ENCODE peak calls at places on chromosomes 4 and X, in eight cellular contexts. P, D, T, M, L, G, H and O are unnamed samples.

GRCh38 chr4:76377922-76378321 is 43.0 kb downstream of the CCDC158 start:
- DNase-seq in P (no peak), D (no peak), T (no peak), M (peak), L (peak), G (peak), H (peak), O (no peak)

GRCh38 chrX:130975947-130976346 is 72.9 kb upstream of the ENOX2 start:
- DNase-seq in P (peak), D (peak), T (peak), M (peak), L (peak), G (peak), H (peak), O (no peak)

GRCh38 chr4:83267121-83267834 is 17.3 kb downstream of the COQ2 start:
- DNase-seq in P (no peak), D (no peak), T (no peak), M (peak), L (no peak), G (no peak), H (no peak), O (no peak)

GRCh38 chrX:149259241-149259640 is 245.9 kb downstream of the IDS start:
- DNase-seq in P (no peak), D (no peak), T (no peak), M (peak), L (no peak), G (no peak), H (peak), O (no peak)

GRCh38 chr4:2962099-2962455 is 1.1 kb downstream of the NOP14 start:
- DNase-seq in P (no peak), D (no peak), T (no peak), M (no peak), L (peak), G (no peak), H (peak), O (no peak)

GRCh38 chrX:71098302-71098701 is 2.7 kb downstream of the FOXO4 start:
- DNase-seq in P (peak), D (no peak), T (peak), M (peak), L (peak), G (peak), H (peak), O (no peak)

GRCh38 chr4:110877728-110878382 is 255.0 kb upstream of the PITX2 start:
- DNase-seq in P (no peak), D (no peak), T (no peak), M (no peak), L (no peak), G (no peak), H (no peak), O (no peak)

GRCh38 chrX:21153503-21153902 is 220.7 kb upstream of the CNKSR2 start:
- DNase-seq in P (no peak), D (no peak), T (no peak), M (no peak), L (no peak), G (peak), H (no peak), O (no peak)

GRCh38 chr4:168978001-168978700 is 31.9 kb downstream of the CBR4 start:
- DNase-seq in P (no peak), D (no peak), T (no peak), M (peak), L (no peak), G (peak), H (peak), O (no peak)

GRCh38 chr4:185304944-185305690 is 90.6 kb downstream of the LRP2BP start:
- DNase-seq in P (no peak), D (no peak), T (no peak), M (peak), L (no peak), G (peak), H (peak), O (no peak)

GRCh38 chrX:40392599-40392998 is 188.2 kb upstream of the ATP6AP2 start:
- DNase-seq in P (no peak), D (no peak), T (no peak), M (no peak), L (no peak), G (peak), H (no peak), O (no peak)

GRCh38 chr4:98694076-98694475 is 35.7 kb upstream of the TSPAN5 start:
- DNase-seq in P (no peak), D (no peak), T (no peak), M (no peak), L (no peak), G (no peak), H (no peak), O (no peak)

GRCh38 chr4:106681381-106681921 is 312.9 kb upstream of the GIMD1 start:
- DNase-seq in P (no peak), D (no peak), T (no peak), M (no peak), L (no peak), G (no peak), H (no peak), O (no peak)

GRCh38 chr4:118732591-118733330 is 47.6 kb downstream of the METTL14 start:
- DNase-seq in P (no peak), D (no peak), T (no peak), M (peak), L (no peak), G (no peak), H (no peak), O (no peak)

GRCh38 chr4:2829321-2829932 is 14.2 kb upstream of the ADD1 start:
- DNase-seq in P (no peak), D (no peak), T (no peak), M (no peak), L (no peak), G (no peak), H (no peak), O (no peak)

GRCh38 chr4:5463936-5464650 is 244.3 kb downstream of the EVC2 start:
- DNase-seq in P (no peak), D (no peak), T (no peak), M (no peak), L (no peak), G (no peak), H (no peak), O (no peak)

GRCh38 chrX:39762266-39762841 is 335.4 kb downstream of the BCOR start:
- DNase-seq in P (no peak), D (no peak), T (no peak), M (peak), L (no peak), G (no peak), H (peak), O (no peak)